ENCODE peak calls at places on chromosomes 12 and 14, in five cellular contexts. One of them, this sample, is unnamed.

GRCh38 chr14:85401396-85401795 is 128.5 kb upstream of the FLRT2 start:
- DNase-seq in GM12878: no peak
- DNase-seq in K562: no peak
- DNase-seq in H1: no peak
- DNase-seq in HepG2: no peak
- DNase-seq in this sample: no peak

GRCh38 chr14:72420749-72421452 is 473.0 kb downstream of the DPF3 start:
- DNase-seq in GM12878: peak; percentile 49
- DNase-seq in K562: peak; percentile 41
- DNase-seq in H1: peak; percentile 69
- DNase-seq in HepG2: peak; percentile 20
- DNase-seq in this sample: peak; percentile 53

GRCh38 chr12:66674495-66675122 is 4.3 kb downstream of the GRIP1 start:
- DNase-seq in HepG2: no peak
- DNase-seq in GM12878: no peak
- DNase-seq in K562: no peak
- DNase-seq in H1: no peak
- DNase-seq in this sample: no peak

GRCh38 chr12:42213954-42214426 is 24.1 kb downstream of the YAF2 start:
- DNase-seq in H1: no peak
- DNase-seq in GM12878: no peak
- DNase-seq in HepG2: no peak
- DNase-seq in K562: no peak
- DNase-seq in this sample: no peak

GRCh38 chr14:87745507-87746118 is 247.4 kb downstream of the GALC start:
- DNase-seq in H1: peak; percentile 17
- DNase-seq in GM12878: no peak
- DNase-seq in HepG2: peak; percentile 23
- DNase-seq in K562: peak; percentile 8
- DNase-seq in this sample: peak; percentile 3

GRCh38 chr14:74867673-74868072 is 8.3 kb downstream of the PROX2 start:
- DNase-seq in HepG2: no peak
- DNase-seq in H1: no peak
- DNase-seq in GM12878: no peak
- DNase-seq in K562: no peak
- DNase-seq in this sample: no peak

GRCh38 chr14:99732436-99733220 is 48.5 kb downstream of the CYP46A1 start:
- DNase-seq in H1: no peak
- DNase-seq in GM12878: no peak
- DNase-seq in K562: no peak
- DNase-seq in HepG2: no peak
- DNase-seq in this sample: no peak

GRCh38 chr14:24316597-24316950 is 5.3 kb downstream of the LTB4R start:
- DNase-seq in H1: no peak
- DNase-seq in GM12878: no peak
- DNase-seq in HepG2: no peak
- DNase-seq in K562: peak; percentile 45
- DNase-seq in this sample: no peak

GRCh38 chr12:81888341-81888740 is 129.2 kb upstream of the PPFIA2 start:
- DNase-seq in H1: no peak
- DNase-seq in K562: no peak
- DNase-seq in GM12878: no peak
- DNase-seq in HepG2: no peak
- DNase-seq in this sample: no peak

GRCh38 chr14:97854918-97855317 is 1057.7 kb downstream of the VRK1 start:
- DNase-seq in HepG2: no peak
- DNase-seq in K562: no peak
- DNase-seq in GM12878: no peak
- DNase-seq in H1: no peak
- DNase-seq in this sample: no peak

GRCh38 chr14:43735926-43736325 is 771.2 kb downstream of the FSCB start:
- DNase-seq in HepG2: no peak
- DNase-seq in H1: no peak
- DNase-seq in GM12878: no peak
- DNase-seq in K562: no peak
- DNase-seq in this sample: no peak

GRCh38 chr12:53631721-53632120 is 5.5 kb upstream of the ATF7 start:
- DNase-seq in HepG2: no peak
- DNase-seq in H1: no peak
- DNase-seq in GM12878: no peak
- DNase-seq in K562: no peak
- DNase-seq in this sample: no peak

GRCh38 chr12:125145196-125145595 is 80.0 kb downstream of the AACS start:
- DNase-seq in GM12878: no peak
- DNase-seq in K562: no peak
- DNase-seq in H1: no peak
- DNase-seq in HepG2: no peak
- DNase-seq in this sample: no peak
- TF ChIP-seq SRF in GM12878: no peak
- TF ChIP-seq SRF in K562: no peak
- TF ChIP-seq SRF in H1: no peak
- TF ChIP-seq SRF in HepG2: no peak
- TF ChIP-seq SRF in this sample: no peak

GRCh38 chr14:22918809-22919600 is at the start of gene RBM23:
- DNase-seq in GM12878: peak; percentile 100
- DNase-seq in HepG2: peak; percentile 36
- DNase-seq in K562: peak; percentile 98
- DNase-seq in H1: peak; percentile 98
- DNase-seq in this sample: peak; percentile 100

GRCh38 chr14:22915886-22916521 is 2.9 kb downstream of the RBM23 start:
- DNase-seq in HepG2: peak; percentile 74
- DNase-seq in GM12878: no peak
- DNase-seq in K562: no peak
- DNase-seq in H1: no peak
- DNase-seq in this sample: no peak

GRCh38 chr14:22919601-22919921 is 612 bp upstream of the RBM23 start:
- DNase-seq in K562: no peak
- DNase-seq in H1: no peak
- DNase-seq in GM12878: no peak
- DNase-seq in HepG2: no peak
- DNase-seq in this sample: no peak

GRCh38 chr14:22920697-22921096 is 1.7 kb upstream of the RBM23 start:
- DNase-seq in HepG2: no peak
- DNase-seq in GM12878: no peak
- DNase-seq in K562: no peak
- DNase-seq in H1: no peak
- DNase-seq in this sample: no peak

GRCh38 chr14:22918519-22918808 is 485 bp downstream of the RBM23 start:
- DNase-seq in H1: no peak
- DNase-seq in GM12878: peak; percentile 17
- DNase-seq in K562: peak; percentile 31
- DNase-seq in HepG2: no peak
- DNase-seq in this sample: no peak
- H3K27ac ChIP-seq in H1: peak overlapping the region; percentile 98
- H3K27ac ChIP-seq in GM12878: peak overlapping the region; percentile 97
- H3K27ac ChIP-seq in K562: peak overlapping the region; percentile 94
- H3K27ac ChIP-seq in HepG2: no peak overlapping the region
- H3K27ac ChIP-seq in this sample: peak overlapping the region; percentile 94

GRCh38 chr12:11693068-11693467 is 43.6 kb downstream of the ETV6 start:
- DNase-seq in GM12878: no peak
- DNase-seq in H1: no peak
- DNase-seq in K562: no peak
- DNase-seq in HepG2: no peak
- DNase-seq in this sample: no peak
- H4K20me1 ChIP-seq in GM12878: peaks cover 8% of the 10 kb centered on the region
- H4K20me1 ChIP-seq in H1: no peaks in the 10 kb centered on the region
- H4K20me1 ChIP-seq in K562: no peaks in the 10 kb centered on the region
- H4K20me1 ChIP-seq in HepG2: no peaks in the 10 kb centered on the region
- H4K20me1 ChIP-seq in this sample: no peaks in the 10 kb centered on the region

GRCh38 chr12:19129121-19129485 is 430 bp upstream of the PLEKHA5 start:
- DNase-seq in GM12878: no peak
- DNase-seq in K562: no peak
- DNase-seq in H1: no peak
- DNase-seq in HepG2: no peak
- DNase-seq in this sample: peak; percentile 10

GRCh38 chr12:19130224-19131019 is 889 bp downstream of the PLEKHA5 start:
- DNase-seq in HepG2: no peak
- DNase-seq in H1: no peak
- DNase-seq in GM12878: no peak
- DNase-seq in K562: peak; percentile 52
- DNase-seq in this sample: no peak

GRCh38 chr12:19129486-19130223 is at the start of gene PLEKHA5:
- DNase-seq in H1: no peak
- DNase-seq in HepG2: peak; percentile 44
- DNase-seq in GM12878: no peak
- DNase-seq in K562: peak; percentile 86
- DNase-seq in this sample: peak; percentile 23

GRCh38 chr12:19127270-19127669 is 2.3 kb upstream of the PLEKHA5 start:
- DNase-seq in HepG2: no peak
- DNase-seq in H1: no peak
- DNase-seq in K562: no peak
- DNase-seq in GM12878: no peak
- DNase-seq in this sample: no peak

GRCh38 chr12:19131020-19131431 is 1.5 kb downstream of the PLEKHA5 start:
- DNase-seq in HepG2: peak; percentile 41
- DNase-seq in K562: peak; percentile 28
- DNase-seq in H1: no peak
- DNase-seq in GM12878: no peak
- DNase-seq in this sample: peak; percentile 6
- TF ChIP-seq SRF in HepG2: no peak
- TF ChIP-seq SRF in K562: no peak
- TF ChIP-seq SRF in H1: no peak
- TF ChIP-seq SRF in GM12878: no peak
- TF ChIP-seq SRF in this sample: no peak

This sample was measured in HCT116.